ENCODE peak calls at places on chromosomes 12 and 14, in eight cellular contexts. B is T-helper 17 cell; N is Daoy; E is posterior cingulate gyrus; S is WTC11; H is activated naive CD4-positive, alpha-beta T cell; T is OCI-LY7; O is stimulated activated CD8-positive, alpha-beta memory T cell treated with anti-CD3 and anti-CD28 coated beads, Interleukin-4, amount 100 ng/mL, for 1 hour. A is an unnamed sample.

GRCh38 chr14:20614038-20614840 is 23.1 kb upstream of the RNASE12 start:
- DNase-seq in B (no peak), N (peak), E (no peak), S (peak), H (no peak), T (no peak), O (no peak), A (no peak)

GRCh38 chr14:61493239-61493638 is 171.9 kb downstream of the PRKCH start:
- DNase-seq in B (no peak), N (peak), E (no peak), S (no peak), H (no peak), T (no peak), O (no peak), A (no peak)

GRCh38 chr12:128381961-128382360 is 115.0 kb downstream of the TMEM132C start:
- DNase-seq in B (no peak), N (no peak), E (peak), S (no peak), H (no peak), T (no peak), O (no peak), A (no peak)

GRCh38 chr12:103840399-103840880 is 594 bp downstream of the NT5DC3 start:
- DNase-seq in B (no peak), N (peak), E (no peak), S (peak), H (no peak), T (peak), O (no peak), A (no peak)

GRCh38 chr12:71243375-71243774 is 85.6 kb upstream of the TSPAN8 start:
- DNase-seq in B (no peak), N (no peak), E (no peak), S (no peak), H (no peak), T (no peak), O (no peak), A (no peak)

GRCh38 chr12:29732211-29732992 is 51.3 kb downstream of the TMTC1 start:
- DNase-seq in B (no peak), N (no peak), E (no peak), S (no peak), H (no peak), T (no peak), O (no peak), A (no peak)

GRCh38 chr14:24064856-24065255 is 6.5 kb upstream of the CPNE6 start:
- DNase-seq in B (no peak), N (no peak), E (no peak), S (no peak), H (no peak), T (no peak), O (no peak), A (no peak)

GRCh38 chr12:91899056-91899455 is 246.6 kb downstream of the BTG1 start:
- DNase-seq in B (no peak), N (no peak), E (no peak), S (no peak), H (no peak), T (no peak), O (no peak), A (no peak)

GRCh38 chr14:77128414-77128891 is 13.1 kb downstream of the ZDHHC22 start:
- DNase-seq in B (no peak), N (peak), E (no peak), S (no peak), H (no peak), T (no peak), O (no peak), A (no peak)

GRCh38 chr14:60651051-60651935 is 2.0 kb upstream of the SIX1 start:
- DNase-seq in B (no peak), N (no peak), E (no peak), S (no peak), H (no peak), T (no peak), O (no peak), A (no peak)

GRCh38 chr12:49272790-49273725 is 8.2 kb downstream of the TUBA1C start:
- DNase-seq in B (no peak), N (no peak), E (no peak), S (no peak), H (no peak), T (no peak), O (no peak), A (no peak)

GRCh38 chr12:131131808-131132117 is 178.1 kb downstream of the ADGRD1 start:
- DNase-seq in B (no peak), N (no peak), E (no peak), S (no peak), H (no peak), T (no peak), O (no peak), A (no peak)

GRCh38 chr12:123712780-123713319 is 697 bp downstream of the ATP6V0A2 start:
- DNase-seq in B (no peak), N (peak), E (no peak), S (no peak), H (no peak), T (no peak), O (no peak), A (no peak)

GRCh38 chr12:58750484-58750883 is 169.8 kb downstream of the LRIG3 start:
- DNase-seq in B (no peak), N (peak), E (no peak), S (no peak), H (no peak), T (no peak), O (no peak), A (no peak)

GRCh38 chr12:121787063-121787774 is 6.3 kb downstream of the RHOF start:
- DNase-seq in B (no peak), N (no peak), E (no peak), S (no peak), H (peak), T (no peak), O (no peak), A (no peak)

GRCh38 chr12:95881331-95881955 is 22.7 kb downstream of the SNRPF start:
- DNase-seq in B (no peak), N (peak), E (no peak), S (no peak), H (no peak), T (no peak), O (no peak), A (no peak)

GRCh38 chr14:94313991-94314655 is 9.0 kb downstream of the SERPINA6 start:
- DNase-seq in B (no peak), N (no peak), E (no peak), S (no peak), H (no peak), T (no peak), O (no peak), A (no peak)

A was measured in anterior cingulate cortex.